ENCODE peak calls at places on chromosomes 11 and 22, in seven cellular contexts. M is HCT116, W is hepatocyte, O is neural progenitor cell, Y is GM23338, D is PC-3, Z is SK-N-SH. P is an unnamed sample. For H3K27me3, the result is how much of the 10 kb centered on the place peaks cover.

GRCh38 chr11:61575886-61576516 is 4.9 kb downstream of the SYT7 start:
- DNase-seq in M (no peak), W (no peak), O (no peak), Y (no peak), D (no peak), Z (no peak), P (no peak)

GRCh38 chr11:18727499-18728236 is 1.7 kb upstream of the IGSF22 start:
- DNase-seq in M (peak), W (peak), O (peak), Y (peak), D (peak), Z (peak), P (peak)

GRCh38 chr11:132549001-132549400 is 983.3 kb downstream of the OPCML start:
- DNase-seq in M (no peak), W (no peak), O (no peak), Y (no peak), D (no peak), Z (no peak), P (no peak)

GRCh38 chr11:19766206-19766605 is 53.6 kb downstream of the NAV2 start:
- DNase-seq in M (no peak), W (peak), O (peak), Y (no peak), D (no peak), Z (no peak), P (no peak)

GRCh38 chr11:1295591-1295990 is 13.8 kb downstream of the TOLLIP start:
- DNase-seq in M (no peak), W (no peak), O (no peak), Y (no peak), D (no peak), Z (no peak), P (no peak)

GRCh38 chr11:94400839-94401772 is at the start of gene GPR83:
- DNase-seq in M (no peak), W (peak), O (peak), Y (peak), D (no peak), Z (peak), P (no peak)

GRCh38 chr11:98772799-98773198 is 247.9 kb upstream of the CNTN5 start:
- DNase-seq in M (no peak), W (no peak), O (no peak), Y (no peak), D (no peak), Z (no peak), P (no peak)

GRCh38 chr11:12260731-12261521 is 116.4 kb upstream of the PARVA start:
- DNase-seq in M (no peak), W (no peak), O (no peak), Y (no peak), D (no peak), Z (no peak), P (no peak)

GRCh38 chr11:128373011-128373410 is 214.3 kb downstream of the ETS1 start:
- DNase-seq in M (no peak), W (no peak), O (no peak), Y (no peak), D (no peak), Z (no peak), P (no peak)

GRCh38 chr11:111231836-111232235 is 13.7 kb upstream of the POU2AF2 start:
- DNase-seq in M (no peak), W (no peak), O (no peak), Y (no peak), D (no peak), Z (no peak), P (peak)

GRCh38 chr11:92941676-92942571 is 27.5 kb upstream of the MTNR1B start:
- DNase-seq in M (peak), W (peak), O (peak), Y (peak), D (peak), Z (peak), P (peak)

GRCh38 chr22:48372395-48372794 is 1455.3 kb downstream of the BRD1 start:
- DNase-seq in M (no peak), W (no peak), O (no peak), Y (peak), D (no peak), Z (no peak), P (no peak)

GRCh38 chr22:26170795-26171194 is 1.5 kb downstream of the SEZ6L start:
- DNase-seq in M (no peak), W (peak), O (peak), Y (peak), D (no peak), Z (peak), P (no peak)

GRCh38 chr22:28951969-28952521 is 68.7 kb downstream of the ZNRF3 start:
- DNase-seq in M (no peak), W (peak), O (peak), Y (peak), D (no peak), Z (no peak), P (no peak)

GRCh38 chr11:819129-819931 is 616 bp downstream of the PNPLA2 start:
- DNase-seq in M (no peak), W (peak), O (peak), Y (peak), D (peak), Z (peak), P (peak)

GRCh38 chr11:14089690-14090462 is 127.4 kb downstream of the SPON1 start:
- DNase-seq in M (no peak), W (peak), O (no peak), Y (no peak), D (no peak), Z (no peak), P (no peak)

GRCh38 chr11:8258289-8258688 is 5.4 kb downstream of the LMO1 start:
- DNase-seq in M (no peak), W (no peak), O (no peak), Y (no peak), D (no peak), Z (no peak), P (no peak)

GRCh38 chr22:29825578-29825977 is 12.5 kb downstream of the ASCC2 start:
- DNase-seq in M (no peak), W (no peak), O (no peak), Y (no peak), D (no peak), Z (no peak), P (no peak)

GRCh38 chr11:75626692-75627536 is 41.9 kb downstream of the MAP6 start:
- DNase-seq in M (no peak), W (no peak), O (peak), Y (no peak), D (no peak), Z (peak), P (no peak)

GRCh38 chr11:134999490-135000066 is 587.5 kb upstream of the B3GAT1 start:
- DNase-seq in M (no peak), W (no peak), O (peak), Y (peak), D (no peak), Z (no peak), P (no peak)

GRCh38 chr11:49851971-49852389 is 100.2 kb upstream of the OR4C13 start:
- DNase-seq in M (no peak), W (no peak), O (no peak), Y (no peak), D (no peak), Z (no peak), P (no peak)

GRCh38 chr11:44319552-44320288 is 9.8 kb upstream of the ALX4 start:
- DNase-seq in M (no peak), W (no peak), O (peak), Y (peak), D (no peak), Z (no peak), P (no peak)

GRCh38 chr11:9895016-9895415 is 231.1 kb downstream of the SWAP70 start:
- DNase-seq in M (no peak), W (no peak), O (no peak), Y (no peak), D (peak), Z (no peak), P (no peak)

GRCh38 chr11:76637491-76638266 is 32.9 kb downstream of the LRRC32 start:
- DNase-seq in M (no peak), W (peak), O (no peak), Y (no peak), D (no peak), Z (no peak), P (no peak)

GRCh38 chr22:39120983-39121382 is 23.9 kb downstream of the APOBEC3H start:
- DNase-seq in M (no peak), W (no peak), O (no peak), Y (no peak), D (no peak), Z (no peak), P (no peak)

GRCh38 chr11:128691802-128692749 is 1.8 kb upstream of the FLI1 start:
- DNase-seq in M (no peak), W (no peak), O (peak), Y (peak), D (no peak), Z (peak), P (no peak)

GRCh38 chr11:47245586-47246357 is 2.8 kb downstream of the ACP2 start:
- DNase-seq in M (no peak), W (no peak), O (no peak), Y (no peak), D (no peak), Z (peak), P (no peak)

DNA sequence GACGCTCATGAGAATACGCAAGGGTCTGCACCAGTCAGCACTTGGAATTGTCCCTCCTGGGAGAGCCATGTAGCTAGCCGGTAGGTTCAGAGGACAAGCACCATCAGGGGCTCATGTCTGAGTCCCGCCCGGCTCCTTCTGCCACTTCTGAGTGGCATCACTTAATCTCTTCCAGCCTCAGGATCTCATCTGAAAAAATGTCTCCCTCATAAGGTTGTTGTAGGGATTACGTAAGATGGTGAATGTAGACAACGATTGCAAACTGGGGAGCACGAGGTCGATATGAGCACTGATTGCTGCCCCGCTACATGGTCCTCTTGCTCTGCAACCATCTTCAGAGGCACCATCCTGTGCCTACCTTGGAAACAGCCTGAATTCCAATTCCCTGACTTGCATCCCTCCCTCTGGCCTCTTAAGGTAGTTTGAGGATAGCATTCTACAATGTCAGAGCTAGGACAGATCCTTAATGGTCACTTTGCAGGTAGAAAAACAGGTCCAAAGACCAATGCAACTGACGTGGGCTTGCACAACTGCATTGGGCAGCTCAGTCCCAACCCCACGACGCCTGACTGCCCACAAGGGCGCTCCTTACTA is 115.8 kb upstream of the TMEM45B start:
- DNase-seq in M (no peak), W (no peak), O (no peak), Y (peak), D (peak), Z (no peak), P (no peak)
- TF ChIP-seq CTCF in M (peak), W (no peak), O (peak), Y (no peak), D (peak), Z (no peak), P (peak)

GRCh38 chr22:45918455-45919370 is 58.2 kb downstream of the WNT7B start:
- DNase-seq in M (no peak), W (no peak), O (no peak), Y (no peak), D (peak), Z (peak), P (no peak)

GRCh38 chr22:45916515-45916914 is 60.4 kb downstream of the WNT7B start:
- DNase-seq in M (no peak), W (no peak), O (no peak), Y (no peak), D (no peak), Z (no peak), P (no peak)

GRCh38 chr22:45917146-45917545 is 59.8 kb downstream of the WNT7B start:
- DNase-seq in M (no peak), W (no peak), O (no peak), Y (no peak), D (no peak), Z (no peak), P (no peak)

GRCh38 chr22:45919504-45920286 is 57.3 kb downstream of the WNT7B start:
- DNase-seq in M (no peak), W (no peak), O (no peak), Y (no peak), D (peak), Z (no peak), P (no peak)

GRCh38 chr22:45917700-45918454 is 59.1 kb downstream of the WNT7B start:
- DNase-seq in M (no peak), W (no peak), O (no peak), Y (no peak), D (no peak), Z (no peak), P (no peak)
- TF ChIP-seq EZH2phosphoT487 in M (no peak), W (no peak), O (no peak), Y (no peak), D (no peak), Z (no peak), P (no peak)

GRCh38 chr22:22076361-22076760 is 93.8 kb upstream of the TOP3B start:
- DNase-seq in M (no peak), W (no peak), O (no peak), Y (no peak), D (no peak), Z (peak), P (no peak)

GRCh38 chr22:22078329-22078728 is 95.7 kb upstream of the TOP3B start:
- DNase-seq in M (no peak), W (no peak), O (no peak), Y (no peak), D (no peak), Z (no peak), P (no peak)

GRCh38 chr22:22074634-22075381 is 92.2 kb upstream of the TOP3B start:
- DNase-seq in M (no peak), W (peak), O (no peak), Y (no peak), D (peak), Z (no peak), P (no peak)

GRCh38 chr22:22075382-22076163 is 93.0 kb upstream of the TOP3B start:
- DNase-seq in M (no peak), W (no peak), O (no peak), Y (no peak), D (no peak), Z (no peak), P (no peak)

GRCh38 chr22:22076937-22077703 is 94.5 kb upstream of the TOP3B start:
- DNase-seq in M (no peak), W (no peak), O (no peak), Y (no peak), D (peak), Z (peak), P (no peak)
- H3K27me3 ChIP-seq in M (under half), W (under half), O (half or more), Y (half or more), D (under half), Z (under half), P (under half)

DNA sequence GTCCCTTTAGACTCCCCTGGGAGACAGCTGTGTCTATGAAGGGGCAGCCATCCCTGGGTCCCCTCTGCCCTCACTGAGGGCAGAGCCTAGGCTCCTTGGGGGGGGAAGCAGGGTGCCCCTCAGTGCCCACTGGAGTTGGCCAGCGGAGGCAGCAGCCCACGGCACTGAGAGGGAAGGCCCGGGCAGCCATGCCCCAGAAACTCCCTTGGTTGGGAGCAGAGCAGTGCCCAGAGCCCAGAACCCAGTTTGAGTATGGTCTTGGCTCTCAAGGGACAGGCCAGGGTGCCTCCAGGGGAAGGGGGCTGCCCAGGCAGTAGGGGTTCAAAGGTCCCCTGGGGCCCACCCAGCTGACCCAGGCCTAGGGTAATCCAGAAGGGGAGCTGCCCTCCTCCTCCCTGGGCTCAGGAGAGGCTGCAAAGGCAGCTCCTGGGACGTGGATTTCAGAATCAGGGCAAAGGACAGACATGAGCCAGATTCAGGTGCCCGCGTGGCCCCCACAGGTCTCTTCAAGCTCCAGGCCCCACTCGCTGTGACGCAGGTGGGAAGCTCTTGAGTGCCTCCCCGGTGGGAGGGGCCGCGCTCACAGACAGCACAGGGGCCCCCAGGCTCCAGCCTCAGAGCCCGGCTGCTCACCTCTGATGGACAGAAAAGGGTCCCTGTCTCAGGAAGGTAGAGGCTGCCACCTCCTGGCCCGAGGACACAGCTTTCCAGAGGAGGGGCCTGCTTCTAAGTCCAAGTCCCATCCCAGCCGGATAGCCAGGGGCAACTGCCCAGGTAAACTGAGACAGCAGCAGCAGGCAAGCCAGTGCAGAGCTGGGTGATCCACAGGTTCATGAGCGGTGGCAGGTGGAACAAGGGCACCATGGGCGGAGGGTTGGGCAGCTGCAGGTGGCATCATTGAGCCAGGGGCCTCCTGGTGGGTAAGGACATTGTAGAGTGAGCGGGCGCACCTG is 2.6 kb downstream of the C11orf21 start:
- DNase-seq in M (no peak), W (peak), O (peak), Y (peak), D (peak), Z (peak), P (no peak)
- TF ChIP-seq CTCF in M (peak), W (peak), O (peak), Y (peak), D (peak), Z (no peak), P (no peak)

DNA sequence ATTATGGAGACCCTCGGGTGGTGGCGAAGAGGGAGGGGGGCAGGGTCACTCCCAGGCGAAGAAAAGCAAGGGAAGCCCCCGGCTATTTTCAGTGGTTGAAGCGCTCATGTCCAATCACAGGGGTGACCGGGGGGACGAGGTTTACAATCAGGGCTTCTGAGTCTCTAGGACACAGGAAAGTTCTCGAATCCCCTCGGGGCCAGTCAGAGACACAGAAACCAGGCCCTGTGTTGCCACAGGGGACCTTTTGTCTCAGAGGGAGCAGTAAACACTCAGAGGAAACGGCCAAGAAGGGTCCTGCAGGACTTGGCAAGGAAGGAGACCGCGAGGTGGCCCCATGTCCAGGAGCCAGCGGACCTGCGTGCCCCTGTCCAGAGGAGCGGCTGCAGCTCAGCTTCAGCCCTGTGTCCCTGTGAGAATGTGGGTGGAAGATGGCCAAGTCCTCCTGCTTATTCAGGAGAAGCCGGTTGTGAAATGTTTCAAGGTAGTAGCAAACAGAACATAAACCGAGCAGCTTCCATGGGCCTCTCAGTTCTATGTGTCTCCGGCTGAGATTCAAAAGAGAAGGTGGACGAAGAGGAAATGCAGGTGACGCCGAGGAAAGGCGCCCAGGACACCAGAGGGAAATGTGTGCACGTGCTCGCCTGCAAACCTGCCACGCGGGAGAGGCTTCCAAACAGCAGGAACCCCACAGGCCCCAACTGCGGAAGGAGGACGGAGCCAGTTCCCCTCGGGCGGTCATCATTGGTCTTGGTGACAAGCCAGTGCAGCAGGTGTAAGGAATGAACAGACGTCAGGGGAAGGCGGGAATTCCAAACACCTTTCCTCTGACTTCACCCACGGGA is 357.6 kb downstream of the BRD1 start:
- DNase-seq in M (no peak), W (no peak), O (no peak), Y (peak), D (no peak), Z (no peak), P (no peak)
- TF ChIP-seq EZH2phosphoT487 in M (no peak), W (no peak), O (no peak), Y (no peak), D (no peak), Z (no peak), P (no peak)

DNA sequence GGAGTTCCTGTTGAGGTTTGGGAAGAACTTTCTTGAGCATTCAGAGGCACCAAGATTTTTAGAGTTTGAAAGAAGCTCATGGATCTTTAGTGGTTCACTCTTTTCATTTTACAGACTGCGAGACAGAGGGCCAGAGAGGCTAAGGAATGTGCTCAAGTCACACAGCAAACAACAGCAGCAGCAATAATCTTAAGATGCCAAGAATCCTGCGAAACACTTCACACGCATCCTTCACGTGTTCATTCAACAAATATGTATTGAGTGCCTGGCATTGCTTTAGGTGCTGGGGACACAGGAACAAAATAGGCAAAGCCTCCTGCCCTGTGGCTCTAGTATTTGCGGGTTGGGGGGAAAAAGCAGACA is 987 bp upstream of the TMPRSS13 start:
- DNase-seq in M (no peak), W (no peak), O (no peak), Y (no peak), D (no peak), Z (no peak), P (no peak)
- H3K27me3 ChIP-seq in M (under half), W (under half), O (under half), Y (under half), D (under half), Z (under half), P (under half)

DNA sequence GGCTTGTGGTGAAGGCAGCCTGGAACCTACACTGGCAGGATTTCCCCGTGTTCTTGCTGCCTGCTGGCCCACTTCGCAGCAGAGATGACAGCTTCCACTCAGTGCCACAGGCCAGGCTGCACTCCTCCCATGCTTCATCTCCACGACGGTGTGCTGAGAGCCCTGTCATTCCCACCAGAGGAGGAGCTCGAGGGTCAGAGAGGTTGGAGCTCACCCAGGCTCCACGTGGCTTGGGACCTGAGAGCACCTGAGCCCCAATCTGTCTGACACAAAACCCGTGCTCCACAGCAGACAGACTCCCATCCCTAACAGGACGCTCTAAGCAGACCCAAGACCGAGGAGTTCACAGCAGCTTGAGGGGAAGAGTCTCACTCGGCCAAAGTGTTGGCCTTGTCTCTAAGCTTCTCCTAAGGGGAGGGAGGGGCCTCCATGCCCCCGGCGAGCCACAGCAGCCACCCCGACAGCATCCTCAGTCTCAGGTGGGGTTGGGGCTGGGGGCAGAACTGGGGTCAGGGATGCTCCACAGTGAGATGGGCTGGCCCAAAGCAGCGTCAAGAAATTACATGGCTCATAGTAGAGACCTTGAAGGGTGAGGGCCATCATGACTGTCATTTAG is 10.7 kb downstream of the LRFN4 start:
- DNase-seq in M (no peak), W (no peak), O (no peak), Y (peak), D (no peak), Z (no peak), P (no peak)
- TF ChIP-seq CTCF in M (no peak), W (no peak), O (no peak), Y (no peak), D (no peak), Z (no peak), P (peak)

GRCh38 chr11:125807909-125808308 is 20.0 kb downstream of the PATE3 start:
- DNase-seq in M (no peak), W (no peak), O (no peak), Y (no peak), D (peak), Z (no peak), P (no peak)
- TF ChIP-seq EZH2phosphoT487 in M (no peak), W (no peak), O (no peak), Y (no peak), D (no peak), Z (no peak), P (no peak)